ENCODE peak calls at places on chromosomes 12 and 14, in nine cellular contexts. One of them, this sample, is unnamed.
A peak's percentile ranks its signal among the peaks of the same experiment; 100 is the strongest.

GRCh38 chr14:50388256-50388931 is 8.3 kb downstream of the CDKL1 start:
- DNase-seq in iPS DF 19.7: peak; percentile 38
- DNase-seq in SK-MEL-5: no peak
- DNase-seq in natural killer cell treated with Interleukin-12 subunit alpha and Interleukin-12 subunit beta and Interleukin-15 and Interleukin-18, amount 100 ng/mL, for 72 hours: no peak
- DNase-seq in activated T-cell treated with anti-CD3 and anti-CD28 coated beads, Interleukin-2, amount 50 U/mL, for 72 hours: no peak
- DNase-seq in cardiac muscle cell: no peak
- DNase-seq in NAMALWA: no peak
- DNase-seq in A673: peak; percentile 22
- DNase-seq in lung microvascular endothelial cell: peak; percentile 39
- DNase-seq in this sample: no peak

GRCh38 chr12:102349079-102349478 is 131.3 kb downstream of the IGF1 start:
- DNase-seq in cardiac muscle cell: no peak
- DNase-seq in A673: no peak
- DNase-seq in iPS DF 19.7: no peak
- DNase-seq in activated T-cell treated with anti-CD3 and anti-CD28 coated beads, Interleukin-2, amount 50 U/mL, for 72 hours: no peak
- DNase-seq in SK-MEL-5: no peak
- DNase-seq in NAMALWA: no peak
- DNase-seq in lung microvascular endothelial cell: no peak
- DNase-seq in natural killer cell treated with Interleukin-12 subunit alpha and Interleukin-12 subunit beta and Interleukin-15 and Interleukin-18, amount 100 ng/mL, for 72 hours: no peak
- DNase-seq in this sample: no peak

GRCh38 chr12:53078425-53079225 is 565 bp downstream of the SPRYD3 start:
- DNase-seq in natural killer cell treated with Interleukin-12 subunit alpha and Interleukin-12 subunit beta and Interleukin-15 and Interleukin-18, amount 100 ng/mL, for 72 hours: no peak
- DNase-seq in cardiac muscle cell: no peak
- DNase-seq in NAMALWA: peak; percentile 84
- DNase-seq in SK-MEL-5: no peak
- DNase-seq in A673: peak; percentile 35
- DNase-seq in iPS DF 19.7: no peak
- DNase-seq in lung microvascular endothelial cell: no peak
- DNase-seq in activated T-cell treated with anti-CD3 and anti-CD28 coated beads, Interleukin-2, amount 50 U/mL, for 72 hours: no peak
- DNase-seq in this sample: no peak

GRCh38 chr14:55191101-55191880 is at the start of gene DLGAP5:
- DNase-seq in NAMALWA: peak; percentile 94
- DNase-seq in SK-MEL-5: peak; percentile 98
- DNase-seq in iPS DF 19.7: peak; percentile 94
- DNase-seq in A673: peak; percentile 99
- DNase-seq in cardiac muscle cell: peak; percentile 96
- DNase-seq in activated T-cell treated with anti-CD3 and anti-CD28 coated beads, Interleukin-2, amount 50 U/mL, for 72 hours: peak; percentile 95
- DNase-seq in lung microvascular endothelial cell: peak; percentile 95
- DNase-seq in natural killer cell treated with Interleukin-12 subunit alpha and Interleukin-12 subunit beta and Interleukin-15 and Interleukin-18, amount 100 ng/mL, for 72 hours: peak; percentile 94
- DNase-seq in this sample: peak; percentile 98

GRCh38 chr12:126558219-126558618 is 1493.0 kb downstream of the AACS start:
- DNase-seq in iPS DF 19.7: no peak
- DNase-seq in natural killer cell treated with Interleukin-12 subunit alpha and Interleukin-12 subunit beta and Interleukin-15 and Interleukin-18, amount 100 ng/mL, for 72 hours: no peak
- DNase-seq in SK-MEL-5: no peak
- DNase-seq in A673: no peak
- DNase-seq in NAMALWA: no peak
- DNase-seq in lung microvascular endothelial cell: no peak
- DNase-seq in cardiac muscle cell: no peak
- DNase-seq in activated T-cell treated with anti-CD3 and anti-CD28 coated beads, Interleukin-2, amount 50 U/mL, for 72 hours: no peak
- DNase-seq in this sample: no peak

GRCh38 chr12:46675736-46676135 is 150.1 kb downstream of the SLC38A4 start:
- DNase-seq in lung microvascular endothelial cell: peak; percentile 56
- DNase-seq in NAMALWA: peak; percentile 56
- DNase-seq in A673: peak; percentile 82
- DNase-seq in natural killer cell treated with Interleukin-12 subunit alpha and Interleukin-12 subunit beta and Interleukin-15 and Interleukin-18, amount 100 ng/mL, for 72 hours: no peak
- DNase-seq in cardiac muscle cell: peak; percentile 69
- DNase-seq in iPS DF 19.7: no peak
- DNase-seq in SK-MEL-5: peak; percentile 66
- DNase-seq in activated T-cell treated with anti-CD3 and anti-CD28 coated beads, Interleukin-2, amount 50 U/mL, for 72 hours: no peak
- DNase-seq in this sample: no peak

GRCh38 chr12:75969768-75970167 is 61.8 kb downstream of the PHLDA1 start:
- DNase-seq in natural killer cell treated with Interleukin-12 subunit alpha and Interleukin-12 subunit beta and Interleukin-15 and Interleukin-18, amount 100 ng/mL, for 72 hours: no peak
- DNase-seq in A673: no peak
- DNase-seq in cardiac muscle cell: peak; percentile 43
- DNase-seq in lung microvascular endothelial cell: no peak
- DNase-seq in NAMALWA: no peak
- DNase-seq in SK-MEL-5: no peak
- DNase-seq in activated T-cell treated with anti-CD3 and anti-CD28 coated beads, Interleukin-2, amount 50 U/mL, for 72 hours: no peak
- DNase-seq in iPS DF 19.7: peak; percentile 71
- DNase-seq in this sample: no peak

GRCh38 chr12:3432176-3432742 is 58.7 kb upstream of the PRMT8 start:
- DNase-seq in cardiac muscle cell: no peak
- DNase-seq in SK-MEL-5: peak; percentile 9
- DNase-seq in A673: no peak
- DNase-seq in iPS DF 19.7: peak; percentile 60
- DNase-seq in natural killer cell treated with Interleukin-12 subunit alpha and Interleukin-12 subunit beta and Interleukin-15 and Interleukin-18, amount 100 ng/mL, for 72 hours: no peak
- DNase-seq in activated T-cell treated with anti-CD3 and anti-CD28 coated beads, Interleukin-2, amount 50 U/mL, for 72 hours: no peak
- DNase-seq in NAMALWA: no peak
- DNase-seq in lung microvascular endothelial cell: peak; percentile 12
- DNase-seq in this sample: no peak

GRCh38 chr12:105834496-105834895 is 304.3 kb downstream of the NUAK1 start:
- DNase-seq in natural killer cell treated with Interleukin-12 subunit alpha and Interleukin-12 subunit beta and Interleukin-15 and Interleukin-18, amount 100 ng/mL, for 72 hours: no peak
- DNase-seq in cardiac muscle cell: no peak
- DNase-seq in lung microvascular endothelial cell: no peak
- DNase-seq in activated T-cell treated with anti-CD3 and anti-CD28 coated beads, Interleukin-2, amount 50 U/mL, for 72 hours: no peak
- DNase-seq in A673: no peak
- DNase-seq in SK-MEL-5: no peak
- DNase-seq in iPS DF 19.7: no peak
- DNase-seq in NAMALWA: no peak
- DNase-seq in this sample: no peak